ENCODE peak calls at places on chromosomes 16 and 17, in seven cellular contexts. C is HepG2, Z is WERI-Rb-1, H is mucosa of descending colon, S is Caco-2, N is cardiac fibroblast, B is brain microvascular endothelial cell. V is an unnamed sample.

GRCh38 chr16:85563515-85564276 is 49.4 kb upstream of the GSE1 start:
- DNase-seq in C (peak), Z (no peak), H (peak), S (no peak), N (peak), B (no peak), V (no peak)

GRCh38 chr17:10216213-10216982 is 18.0 kb upstream of the GAS7 start:
- DNase-seq in C (no peak), Z (no peak), H (no peak), S (no peak), N (no peak), B (no peak), V (no peak)

GRCh38 chr16:28898266-28898665 is 20.0 kb downstream of the ATP2A1 start:
- DNase-seq in C (no peak), Z (no peak), H (no peak), S (no peak), N (no peak), B (no peak), V (no peak)

GRCh38 chr16:67460961-67461360 is 20.0 kb downstream of the ATP6V0D1 start:
- DNase-seq in C (no peak), Z (no peak), H (peak), S (no peak), N (no peak), B (no peak), V (no peak)

GRCh38 chr17:4948166-4948996 is at the start of gene PFN1:
- DNase-seq in C (peak), Z (peak), H (peak), S (peak), N (peak), B (peak), V (peak)

GRCh38 chr17:43634681-43635125 is 27.0 kb downstream of the MEOX1 start:
- DNase-seq in C (peak), Z (peak), H (no peak), S (no peak), N (peak), B (peak), V (peak)

GRCh38 chr17:52790359-52790955 is 631.9 kb upstream of the CA10 start:
- DNase-seq in C (no peak), Z (no peak), H (no peak), S (no peak), N (peak), B (no peak), V (no peak)

GRCh38 chr17:30517786-30518185 is 40.6 kb downstream of the GOSR1 start:
- DNase-seq in C (no peak), Z (no peak), H (no peak), S (no peak), N (peak), B (no peak), V (peak)

GRCh38 chr17:45989759-45990158 is 9.3 kb upstream of the STH start:
- DNase-seq in C (no peak), Z (no peak), H (no peak), S (no peak), N (no peak), B (no peak), V (no peak)

GRCh38 chr17:43823350-43824084 is 9.4 kb downstream of the MPP3 start:
- DNase-seq in C (no peak), Z (no peak), H (peak), S (no peak), N (no peak), B (no peak), V (no peak)

GRCh38 chr16:55401036-55401435 is 77.0 kb downstream of the IRX6 start:
- DNase-seq in C (no peak), Z (no peak), H (no peak), S (no peak), N (no peak), B (no peak), V (no peak)

GRCh38 chr16:55399911-55400310 is 75.9 kb downstream of the IRX6 start:
- DNase-seq in C (no peak), Z (no peak), H (no peak), S (no peak), N (no peak), B (no peak), V (no peak)

GRCh38 chr16:55393976-55394375 is 70.0 kb downstream of the IRX6 start:
- DNase-seq in C (no peak), Z (no peak), H (peak), S (no peak), N (no peak), B (no peak), V (no peak)

GRCh38 chr16:55403464-55403863 is 75.5 kb upstream of the MMP2 start:
- DNase-seq in C (no peak), Z (no peak), H (no peak), S (no peak), N (no peak), B (no peak), V (peak)

DNA sequence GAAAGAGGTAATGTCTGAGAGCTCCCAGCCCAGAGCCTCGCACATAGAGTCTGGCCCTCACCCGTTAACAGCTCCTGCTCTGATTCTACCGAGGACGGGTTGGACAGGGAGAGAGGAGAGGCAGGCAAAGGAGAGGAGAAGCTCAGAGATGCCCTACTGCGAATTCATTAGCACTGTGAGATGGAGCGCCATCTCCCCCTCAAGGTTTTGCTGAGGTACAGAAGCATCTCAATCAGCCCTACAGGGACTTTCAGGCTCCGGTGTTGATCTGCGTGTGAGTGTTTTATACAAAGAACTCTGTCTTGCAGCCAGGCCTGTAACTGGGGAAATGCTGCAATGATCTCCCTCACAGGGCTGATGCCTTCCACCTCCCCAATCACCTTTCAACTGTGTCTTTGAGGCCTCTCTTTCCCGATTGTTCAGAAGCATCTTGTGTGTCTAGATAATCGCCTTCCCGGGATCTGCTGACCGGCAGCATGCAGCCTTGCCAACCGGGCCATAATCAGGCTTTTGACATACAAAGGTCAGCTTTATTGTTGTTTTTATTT is 74.8 kb downstream of the IRX6 start:
- DNase-seq in C (no peak), Z (no peak), H (no peak), S (no peak), N (no peak), B (no peak), V (no peak)
- H3K4me3 ChIP-seq in C (no peak), Z (no peak), H (no peak), S (no peak), N (no peak), B (no peak), V (no peak)

DNA sequence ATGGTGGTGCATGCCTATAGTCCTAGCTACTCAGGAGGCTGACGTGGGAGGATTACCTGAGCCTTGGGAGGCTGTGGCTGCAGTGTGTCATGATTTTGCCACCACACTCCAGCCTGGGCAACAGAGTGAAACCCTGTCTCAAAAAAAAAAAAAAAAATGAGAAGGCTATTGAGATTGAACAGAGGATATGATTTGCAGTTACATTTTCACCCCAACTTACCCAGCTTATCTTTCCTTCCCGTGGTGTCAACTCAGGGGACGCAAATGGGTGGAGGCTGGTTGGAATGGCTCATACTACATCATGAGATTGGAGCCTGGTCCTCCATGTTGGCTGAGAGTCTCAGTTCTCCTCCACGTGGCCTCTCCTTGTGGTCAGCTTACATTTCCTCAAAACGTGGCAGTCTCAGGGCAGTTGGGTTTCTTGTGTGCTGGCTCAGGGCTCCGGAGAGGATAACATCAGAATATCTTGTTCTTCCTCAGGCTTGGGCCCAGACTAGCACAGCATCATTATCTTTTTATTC is 17.2 kb upstream of the NSMCE1 start:
- DNase-seq in C (no peak), Z (no peak), H (peak), S (no peak), N (no peak), B (no peak), V (no peak)
- TF ChIP-seq CTCF in C (no peak), Z (no peak), H (no peak), S (no peak), N (no peak), B (no peak), V (no peak)

GRCh38 chr17:17826340-17826708 is 10.5 kb downstream of the SREBF1 start:
- DNase-seq in C (no peak), Z (no peak), H (no peak), S (no peak), N (no peak), B (no peak), V (no peak)
- H3K4me3 ChIP-seq in C (no peak), Z (no peak), H (no peak), S (no peak), N (no peak), B (no peak), V (no peak)

GRCh38 chr16:50373780-50374179 is 5.0 kb upstream of the BRD7 start:
- DNase-seq in C (no peak), Z (no peak), H (no peak), S (no peak), N (no peak), B (no peak), V (no peak)
- TF ChIP-seq CTCF in C (no peak), Z (no peak), H (no peak), S (no peak), N (no peak), B (no peak), V (no peak)

DNA sequence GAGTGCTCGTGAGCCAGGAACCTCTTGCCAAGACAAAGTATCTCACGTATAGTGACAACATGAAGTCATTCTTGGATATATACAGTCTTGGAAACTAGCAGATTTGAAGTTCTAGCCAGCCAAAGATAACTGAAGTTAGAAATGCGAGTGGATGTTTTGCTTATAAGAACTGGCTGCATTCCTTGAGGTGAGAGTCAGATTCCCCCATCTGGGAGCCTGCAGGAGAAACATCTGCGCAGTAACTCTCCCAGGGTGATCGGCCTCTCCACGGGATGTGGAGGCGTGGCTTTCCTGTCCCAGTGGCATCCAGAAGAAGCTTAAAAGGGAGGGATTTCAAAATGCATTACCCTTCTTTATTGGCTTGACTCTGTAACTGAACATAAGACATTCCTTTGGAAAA is 89.9 kb downstream of the SHISA6 start:
- DNase-seq in C (no peak), Z (no peak), H (no peak), S (no peak), N (peak), B (peak), V (no peak)
- H3K4me3 ChIP-seq in C (no peak), Z (no peak), H (no peak), S (no peak), N (no peak), B (no peak), V (no peak)

GRCh38 chr17:82416771-82417170 is 1.4 kb upstream of the HEXD start:
- DNase-seq in C (no peak), Z (no peak), H (no peak), S (no peak), N (no peak), B (no peak), V (no peak)
- TF ChIP-seq CTCF in C (no peak), Z (no peak), H (no peak), S (no peak), N (peak), B (peak), V (peak)

GRCh38 chr16:11740567-11740966 is 2.1 kb downstream of the TXNDC11 start:
- DNase-seq in C (no peak), Z (no peak), H (no peak), S (no peak), N (peak), B (no peak), V (no peak)
- H3K4me3 ChIP-seq in C (peak), Z (no peak), H (no peak), S (no peak), N (peak), B (peak), V (no peak)

GRCh38 chr17:39246274-39246673 is 20.5 kb upstream of the STAC2 start:
- DNase-seq in C (no peak), Z (no peak), H (no peak), S (no peak), N (no peak), B (no peak), V (no peak)
- TF ChIP-seq CTCF in C (no peak), Z (peak), H (no peak), S (peak), N (peak), B (peak), V (no peak)

DNA sequence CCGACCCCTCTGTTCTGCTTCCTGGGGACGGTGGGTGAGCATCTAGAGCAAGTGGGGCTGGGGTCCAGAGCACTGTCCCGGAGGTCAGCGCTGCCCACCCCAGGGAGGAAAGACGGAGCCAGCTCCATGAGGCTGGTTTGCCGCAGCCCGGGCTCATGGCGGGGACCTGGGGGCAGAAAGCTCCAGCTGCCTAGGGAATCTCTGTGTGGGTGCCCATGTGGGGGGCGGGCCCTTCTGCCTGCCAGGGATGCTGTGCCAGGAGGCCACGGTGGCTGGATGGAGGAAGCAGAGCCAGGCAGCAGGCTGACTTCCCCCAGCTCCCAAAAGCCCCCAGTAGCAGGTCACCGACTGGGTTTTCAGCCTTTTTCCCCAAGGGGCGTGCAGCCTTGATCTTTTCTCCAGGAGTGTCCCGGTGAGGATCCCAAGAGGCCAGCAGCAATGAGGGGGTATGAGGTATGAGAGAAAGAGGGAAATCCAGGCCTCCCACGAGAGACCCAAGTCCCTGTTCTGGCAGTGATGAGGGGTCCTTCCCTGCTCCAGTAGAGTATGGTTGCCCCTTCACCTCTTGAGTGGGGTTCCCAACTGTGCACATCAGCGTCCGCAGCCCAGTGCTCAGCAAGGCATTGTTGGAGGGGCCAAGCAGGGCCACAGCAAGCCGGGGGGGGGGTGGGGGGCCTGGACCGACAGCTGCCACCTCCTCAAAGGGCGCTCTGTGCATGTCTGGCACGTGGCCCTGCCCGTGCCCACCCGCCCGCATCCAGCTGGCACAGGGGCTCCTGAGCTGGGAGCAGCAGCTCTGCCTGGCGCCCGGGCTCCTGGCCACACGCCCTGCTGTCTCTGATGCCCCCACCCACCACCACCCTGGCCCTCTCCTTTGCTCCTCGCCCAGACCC is 15.6 kb upstream of the BCAR1 start:
- DNase-seq in C (no peak), Z (no peak), H (no peak), S (no peak), N (no peak), B (no peak), V (no peak)
- H3K4me3 ChIP-seq in C (peak), Z (no peak), H (no peak), S (peak), N (no peak), B (no peak), V (no peak)

V was measured in epithelial cell of esophagus.